ENCODE peak calls at places on chromosome 18, in seven cellular contexts. W is PC-3, Z is bronchial epithelial cell, O is right cardiac atrium, C is AG04450, J is suprapubic skin, D is IMR-90. R is an unnamed sample.

GRCh38 chr18:36211612-36212065 is 24.3 kb downstream of the MOCOS start:
- DNase-seq in C (no peak), Z (no peak), D (peak), O (no peak), J (no peak), W (no peak), R (no peak)

GRCh38 chr18:48024891-48025660 is 94.6 kb upstream of the SMAD2 start:
- DNase-seq in Z (no peak), O (no peak), D (no peak), W (no peak), J (peak), C (no peak), R (no peak)

GRCh38 chr18:50573679-50574078 is 13.8 kb downstream of the MAPK4 start:
- DNase-seq in D (no peak), C (no peak), Z (peak), W (peak), J (no peak), O (no peak), R (no peak)

GRCh38 chr18:26757263-26758019 is 108.1 kb downstream of the AQP4 start:
- DNase-seq in D (no peak), O (no peak), Z (peak), C (no peak), J (no peak), W (no peak), R (no peak)

GRCh38 chr18:48229445-48230052 is 179.6 kb downstream of the ZBTB7C start:
- DNase-seq in C (no peak), D (no peak), J (no peak), W (no peak), O (no peak), Z (no peak), R (peak)

GRCh38 chr18:75097491-75098225 is 111.3 kb downstream of the PTGR3 start:
- DNase-seq in C (no peak), D (no peak), J (no peak), Z (no peak), W (no peak), O (no peak), R (no peak)

GRCh38 chr18:58168986-58169385 is 125.0 kb downstream of the NEDD4L start:
- DNase-seq in C (no peak), J (no peak), W (no peak), D (no peak), O (no peak), Z (no peak), R (no peak)

GRCh38 chr18:48949051-48949605 is 1.6 kb downstream of the SMAD7 start:
- DNase-seq in W (peak), J (no peak), Z (no peak), C (no peak), D (no peak), O (peak), R (peak)

GRCh38 chr18:11591957-11592356 is 17.4 kb upstream of the SLC35G4 start:
- DNase-seq in O (no peak), D (no peak), C (no peak), J (no peak), Z (no peak), W (peak), R (no peak)

GRCh38 chr18:46755315-46756171 is 1.3 kb downstream of the ST8SIA5 start:
- DNase-seq in W (no peak), J (peak), O (no peak), D (no peak), Z (no peak), C (no peak), R (peak)

GRCh38 chr18:51195602-51196115 is 1.8 kb downstream of the MEX3C start:
- DNase-seq in Z (peak), C (no peak), O (no peak), W (peak), J (no peak), D (peak), R (peak)

GRCh38 chr18:10797882-10798281 is 272.1 kb downstream of the NAPG start:
- DNase-seq in J (no peak), C (no peak), D (no peak), Z (no peak), O (no peak), W (no peak), R (no peak)

GRCh38 chr18:11336241-11336640 is 186.9 kb upstream of the PIEZO2 start:
- DNase-seq in D (no peak), O (no peak), Z (no peak), W (no peak), C (no peak), J (no peak), R (no peak)

GRCh38 chr18:13235981-13236380 is 17.4 kb downstream of the LDLRAD4 start:
- DNase-seq in D (no peak), O (peak), W (no peak), C (no peak), Z (no peak), J (peak), R (no peak)

GRCh38 chr18:42401131-42401673 is 446.2 kb downstream of the PIK3C3 start:
- DNase-seq in W (no peak), O (no peak), Z (no peak), D (no peak), J (no peak), C (no peak), R (no peak)

GRCh38 chr18:75248426-75249191 is 38.0 kb downstream of the TSHZ1 start:
- DNase-seq in Z (no peak), J (no peak), D (no peak), W (no peak), C (no peak), O (no peak), R (no peak)

GRCh38 chr18:76460482-76460881 is 34.6 kb downstream of the ZNF516 start:
- DNase-seq in O (no peak), J (no peak), Z (no peak), W (no peak), C (no peak), D (peak), R (no peak)

GRCh38 chr18:52326001-52326400 is 14.0 kb upstream of the DCC start:
- DNase-seq in J (no peak), D (peak), O (no peak), W (peak), Z (no peak), C (no peak), R (peak)

GRCh38 chr18:56373601-56374000 is 264.8 kb downstream of the TXNL1 start:
- DNase-seq in C (no peak), D (no peak), W (no peak), O (no peak), Z (peak), J (no peak), R (no peak)

GRCh38 chr18:12442946-12443345 is 35.2 kb downstream of the PRELID3A start:
- DNase-seq in C (no peak), O (no peak), W (peak), D (peak), Z (peak), J (no peak), R (no peak)

GRCh38 chr18:12518326-12518725 is 110.6 kb downstream of the PRELID3A start:
- DNase-seq in O (no peak), D (peak), J (no peak), W (no peak), C (no peak), Z (no peak), R (no peak)

GRCh38 chr18:56661414-56662101 is 10.4 kb downstream of the WDR7 start:
- DNase-seq in J (no peak), O (no peak), W (no peak), D (peak), C (no peak), Z (no peak), R (no peak)

GRCh38 chr18:72762505-72763122 is 105.2 kb downstream of the NETO1 start:
- DNase-seq in Z (peak), C (peak), W (peak), J (no peak), D (peak), O (no peak), R (peak)

GRCh38 chr18:68428026-68428425 is 286.9 kb downstream of the TMX3 start:
- DNase-seq in Z (peak), D (peak), W (peak), J (no peak), C (peak), O (no peak), R (peak)

GRCh38 chr18:9827856-9828793 is 57.6 kb upstream of the TXNDC2 start:
- DNase-seq in O (peak), W (peak), Z (peak), C (peak), D (peak), J (no peak), R (peak)

GRCh38 chr18:43031169-43031568 is 84.3 kb downstream of the RIT2 start:
- DNase-seq in C (no peak), O (no peak), W (no peak), D (no peak), Z (no peak), J (no peak), R (no peak)

GRCh38 chr18:11654736-11655604 is 34.1 kb upstream of the GNAL start:
- DNase-seq in D (peak), J (no peak), W (peak), O (peak), C (no peak), Z (peak), R (peak)

GRCh38 chr18:9283789-9284188 is 50.8 kb upstream of the TWSG1 start:
- DNase-seq in D (peak), W (peak), C (no peak), O (no peak), Z (no peak), J (no peak), R (no peak)

GRCh38 chr18:67517224-67517765 is 775 bp upstream of the DSEL start:
- DNase-seq in Z (no peak), D (peak), C (no peak), W (no peak), J (no peak), O (peak), R (no peak)

GRCh38 chr18:69727912-69728572 is 219.6 kb downstream of the CD226 start:
- DNase-seq in D (no peak), O (no peak), W (no peak), Z (no peak), J (no peak), C (no peak), R (no peak)

GRCh38 chr18:49510393-49511115 is 23.5 kb upstream of the C18orf32 start:
- DNase-seq in W (peak), J (no peak), D (peak), C (no peak), O (peak), Z (peak), R (peak)

GRCh38 chr18:68703326-68703725 is 11.6 kb downstream of the TMX3 start:
- DNase-seq in O (no peak), Z (no peak), D (no peak), J (no peak), W (no peak), C (no peak), R (peak)

GRCh38 chr18:11948852-11949523 is 32.3 kb upstream of the IMPA2 start:
- DNase-seq in J (no peak), C (no peak), O (no peak), W (no peak), Z (no peak), D (peak), R (no peak)

GRCh38 chr18:48762836-48763713 is 187.7 kb downstream of the SMAD7 start:
- DNase-seq in J (no peak), D (no peak), Z (no peak), C (no peak), W (no peak), O (no peak), R (no peak)

GRCh38 chr18:77119101-77119850 is 13.3 kb downstream of the MBP start:
- DNase-seq in O (no peak), Z (no peak), D (no peak), C (no peak), W (no peak), J (no peak), R (no peak)

GRCh38 chr18:9101730-9102390 is 639 bp upstream of the NDUFV2 start:
- DNase-seq in O (no peak), D (peak), Z (peak), W (peak), J (no peak), C (no peak), R (no peak)

DNA sequence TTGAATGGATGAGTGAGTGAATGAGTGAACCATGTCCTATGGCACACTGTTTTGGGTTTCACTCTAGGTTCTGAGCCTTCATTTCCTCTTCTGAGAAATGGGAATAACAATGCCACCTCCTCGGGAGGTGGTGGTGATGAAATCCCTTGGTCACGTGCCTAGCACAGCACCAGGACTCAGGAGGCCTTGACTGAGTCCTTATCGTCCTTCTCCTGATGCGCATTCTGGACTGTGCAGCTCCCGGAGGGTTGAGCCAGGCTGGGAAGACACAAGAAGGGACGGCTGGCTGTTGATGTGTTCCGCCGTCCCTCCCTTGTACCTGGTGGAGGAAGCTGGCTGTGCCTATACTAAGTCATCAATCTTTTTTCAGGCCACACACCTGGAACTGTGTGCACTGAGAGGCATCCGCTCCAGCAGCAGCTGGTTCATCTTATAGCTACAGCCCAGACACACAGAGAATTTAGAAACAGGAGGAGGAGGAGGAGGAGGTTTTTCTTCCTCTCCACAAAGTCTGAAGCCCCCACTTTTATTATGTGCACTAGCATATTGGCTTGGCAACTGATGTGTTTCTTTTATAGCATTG is 437.2 kb downstream of the ZNF521 start:
- DNase-seq in J (no peak), W (no peak), C (no peak), O (no peak), Z (no peak), D (no peak), R (no peak)
- H3K4me3 ChIP-seq in J (no peak), W (no peak), C (no peak), O (no peak), Z (no peak), D (no peak), R (no peak)

GRCh38 chr18:2451556-2451955 is 119.7 kb downstream of the METTL4 start:
- DNase-seq in W (peak), Z (no peak), J (no peak), D (no peak), O (no peak), C (no peak), R (no peak)
- H3K4me3 ChIP-seq in W (no peak), Z (no peak), J (no peak), D (no peak), O (no peak), C (no peak), R (no peak)

GRCh38 chr18:23575309-23575651 is 11.0 kb downstream of the NPC1 start:
- DNase-seq in O (no peak), C (no peak), D (no peak), J (no peak), W (no peak), Z (no peak), R (no peak)

GRCh38 chr18:23583071-23583865 is 3.0 kb downstream of the NPC1 start:
- DNase-seq in D (no peak), W (no peak), C (no peak), Z (no peak), O (no peak), J (no peak), R (no peak)

GRCh38 chr18:23580677-23581367 is 5.5 kb downstream of the NPC1 start:
- DNase-seq in O (no peak), J (no peak), W (no peak), C (peak), D (peak), Z (no peak), R (no peak)

GRCh38 chr18:23578067-23578705 is 8.1 kb downstream of the NPC1 start:
- DNase-seq in Z (no peak), J (no peak), W (no peak), O (no peak), C (no peak), D (no peak), R (no peak)

GRCh38 chr18:23578891-23579653 is 7.2 kb downstream of the NPC1 start:
- DNase-seq in O (no peak), J (no peak), D (peak), Z (peak), W (no peak), C (no peak), R (peak)
- H3K4me3 ChIP-seq in O (no peak), J (no peak), D (no peak), Z (no peak), W (no peak), C (no peak), R (no peak)

GRCh38 chr18:62982600-62983251 is 267.4 kb downstream of the PHLPP1 start:
- DNase-seq in C (peak), W (peak), Z (peak), J (no peak), O (peak), D (peak), R (peak)
- H3K4me3 ChIP-seq in C (no peak), W (no peak), Z (no peak), J (peak), O (peak), D (no peak), R (no peak)

DNA sequence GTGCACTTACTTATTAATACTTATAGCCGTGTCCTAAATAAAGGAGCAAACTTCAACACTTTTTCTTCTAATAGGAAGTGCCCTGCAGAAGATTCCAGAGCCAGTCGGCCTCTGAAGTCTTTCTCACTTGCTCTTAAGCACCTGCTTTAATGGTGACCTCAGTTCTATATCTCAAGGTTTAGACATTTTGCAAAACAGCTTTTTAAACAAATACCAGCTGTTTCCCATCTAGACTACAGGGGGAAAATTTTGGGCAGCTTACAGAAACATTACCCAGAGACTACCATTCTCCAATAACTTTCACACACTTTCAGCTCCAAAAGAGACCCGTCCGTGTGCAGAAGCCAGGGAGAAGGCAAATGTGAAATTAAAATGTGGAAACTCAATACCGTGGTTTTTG is 285.3 kb upstream of the CCDC68 start:
- DNase-seq in W (no peak), C (peak), O (no peak), J (no peak), D (peak), Z (no peak), R (no peak)
- H3K4me3 ChIP-seq in W (no peak), C (no peak), O (no peak), J (no peak), D (no peak), Z (no peak), R (no peak)

DNA sequence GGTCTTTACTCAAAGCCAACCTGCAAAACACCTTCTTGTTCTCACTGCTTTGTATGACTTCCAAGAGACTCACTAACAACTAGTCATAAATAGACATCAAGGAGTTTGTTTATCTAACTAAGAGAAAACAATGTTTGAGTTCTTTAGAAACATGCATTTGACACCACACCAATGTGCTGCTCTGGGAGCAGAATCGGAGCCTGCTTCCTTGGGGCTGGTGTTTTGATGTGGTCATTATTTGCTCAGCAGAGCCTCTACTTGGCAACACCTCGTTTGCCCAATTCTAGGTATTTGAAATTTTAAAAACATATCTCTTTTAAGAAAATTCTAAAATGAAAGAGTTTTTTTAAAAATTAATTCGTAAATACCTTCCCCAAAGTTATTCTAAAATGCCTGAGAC is 167.5 kb downstream of the BCL2 start:
- DNase-seq in C (no peak), O (no peak), J (no peak), Z (no peak), W (no peak), D (no peak), R (no peak)
- H3K4me3 ChIP-seq in C (no peak), O (no peak), J (no peak), Z (no peak), W (no peak), D (no peak), R (no peak)

DNA sequence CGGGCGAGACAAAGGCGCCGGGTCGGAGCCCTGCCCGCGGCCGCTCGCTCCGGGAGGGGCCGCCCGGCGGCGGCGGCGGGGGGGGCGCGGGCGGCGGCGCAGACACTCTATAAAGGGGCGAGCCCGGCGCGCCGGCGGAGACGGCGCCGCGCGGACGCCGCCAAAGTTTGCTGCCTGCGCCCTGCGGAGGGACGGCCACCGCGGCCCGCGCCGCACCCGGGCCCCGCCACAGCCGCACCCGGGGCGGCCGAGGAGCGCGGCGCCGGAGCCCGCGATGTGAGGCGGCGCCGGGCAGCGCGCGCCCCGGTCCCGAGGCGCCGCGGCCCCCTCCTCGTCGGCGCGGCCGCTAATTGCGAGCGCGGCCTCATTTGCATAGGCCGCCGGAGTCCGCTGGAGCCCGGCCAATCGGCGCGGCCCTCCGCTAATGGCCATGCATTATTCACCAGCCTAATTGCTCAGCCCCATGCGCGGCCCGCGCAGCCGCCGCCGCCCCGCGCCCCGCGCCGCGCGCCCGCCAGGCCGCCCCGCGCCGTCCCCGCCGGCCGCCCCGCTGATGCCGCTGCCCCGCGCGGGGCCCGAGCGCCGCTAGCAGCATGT is at the start of gene SALL3:
- DNase-seq in O (no peak), C (no peak), D (no peak), W (no peak), J (no peak), Z (no peak), R (no peak)
- H3K4me3 ChIP-seq in O (peak), C (no peak), D (no peak), W (no peak), J (peak), Z (no peak), R (no peak)

DNA sequence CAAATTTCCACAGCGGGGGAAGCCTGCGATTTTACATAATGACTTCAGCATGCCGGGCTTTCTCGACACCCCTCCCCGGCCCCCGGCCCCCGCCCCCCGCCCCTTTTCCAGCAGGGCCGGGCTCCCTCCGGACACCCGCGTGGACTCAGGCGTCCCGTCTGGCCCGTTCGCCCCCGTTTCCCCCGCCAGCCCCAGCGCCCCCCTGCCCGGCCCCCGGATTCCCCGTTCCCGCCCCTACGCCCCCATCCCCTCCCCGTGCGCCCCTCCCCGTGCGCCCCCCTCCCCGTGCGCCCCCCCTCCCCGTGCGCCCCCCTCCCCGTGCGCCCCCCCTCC is 456 bp upstream of the NFATC1 start:
- DNase-seq in J (no peak), C (no peak), O (no peak), Z (no peak), D (no peak), W (no peak), R (no peak)
- H3K4me3 ChIP-seq in J (peak), C (no peak), O (peak), Z (no peak), D (no peak), W (peak), R (peak)

GRCh38 chr18:155688-156087 is 2.7 kb upstream of the USP14 start:
- DNase-seq in O (no peak), C (no peak), J (no peak), W (no peak), D (no peak), Z (no peak), R (no peak)
- H3K4me3 ChIP-seq in O (no peak), C (no peak), J (no peak), W (no peak), D (no peak), Z (no peak), R (no peak)

R was measured in A673.